ENCODE peak calls at places on chromosomes 13 and 19, in seven cellular contexts. H, F, V, L, R, B and P are unnamed samples.

GRCh38 chr19:15836345-15836594 is 20.8 kb upstream of the OR10H1 start:
- DNase-seq in B (no peak), V (no peak), L (no peak), F (no peak), H (no peak), R (no peak), P (no peak)

GRCh38 chr13:106917673-106918652 is 350.0 kb upstream of the ARGLU1 start:
- DNase-seq in R (peak), L (peak), B (peak), V (peak), H (peak), F (peak), P (peak)

GRCh38 chr13:109567315-109567714 is 219.1 kb downstream of the IRS2 start:
- DNase-seq in L (no peak), R (no peak), H (no peak), B (no peak), V (no peak), F (no peak), P (no peak)

GRCh38 chr19:1183543-1184172 is 9.6 kb upstream of the SBNO2 start:
- DNase-seq in R (peak), V (peak), H (no peak), B (peak), L (no peak), F (peak), P (no peak)

GRCh38 chr13:95325485-95325884 is 24.2 kb upstream of the ABCC4 start:
- DNase-seq in L (no peak), V (no peak), F (no peak), R (no peak), B (no peak), H (no peak), P (no peak)

GRCh38 chr19:2797280-2797679 is 12.0 kb downstream of the THOP1 start:
- DNase-seq in V (no peak), R (no peak), F (no peak), L (no peak), H (no peak), B (no peak), P (no peak)

GRCh38 chr19:31537136-31537535 is 187.9 kb upstream of the TSHZ3 start:
- DNase-seq in B (no peak), R (no peak), F (no peak), L (no peak), V (no peak), H (no peak), P (no peak)

GRCh38 chr19:6213696-6214585 is 65.8 kb downstream of the MLLT1 start:
- DNase-seq in R (no peak), L (no peak), B (no peak), F (no peak), V (no peak), H (no peak), P (peak)

GRCh38 chr19:14775855-14776254 is 2.5 kb downstream of the ADGRE2 start:
- DNase-seq in H (no peak), B (peak), R (no peak), L (peak), F (peak), V (no peak), P (no peak)

GRCh38 chr19:2691951-2692350 is 10.5 kb downstream of the GNG7 start:
- DNase-seq in L (no peak), R (no peak), H (no peak), F (no peak), V (no peak), B (no peak), P (no peak)

GRCh38 chr13:98746968-98747367 is 5.5 kb downstream of the SLC15A1 start:
- DNase-seq in B (no peak), L (no peak), V (no peak), R (no peak), F (no peak), H (no peak), P (no peak)

GRCh38 chr13:96223231-96223630 is 133.3 kb downstream of the HS6ST3 start:
- DNase-seq in L (no peak), B (no peak), F (no peak), V (no peak), H (no peak), R (no peak), P (no peak)

GRCh38 chr19:5439452-5439851 is 15.8 kb upstream of the ZNRF4 start:
- DNase-seq in H (no peak), F (no peak), L (no peak), B (no peak), V (no peak), R (no peak), P (no peak)

GRCh38 chr19:40739871-40740703 is 10.2 kb downstream of the ACTMAP start:
- DNase-seq in R (no peak), B (no peak), F (no peak), H (no peak), V (no peak), L (no peak), P (no peak)
- TF ChIP-seq POLR2A in R (no peak), B (no peak), F (no peak), H (no peak), V (no peak), L (no peak), P (no peak)

GRCh38 chr13:52650731-52651130 is 1.9 kb upstream of the SUGT1 start:
- DNase-seq in V (no peak), L (no peak), B (no peak), F (no peak), R (no peak), H (no peak), P (no peak)

GRCh38 chr13:52646967-52647366 is 4.7 kb downstream of the HNRNPA1L2 start:
- DNase-seq in F (no peak), B (no peak), R (no peak), L (no peak), V (no peak), H (no peak), P (no peak)

GRCh38 chr13:52652980-52653303 is 306 bp downstream of the SUGT1 start:
- DNase-seq in B (no peak), F (no peak), L (no peak), V (no peak), R (no peak), H (no peak), P (peak)

GRCh38 chr13:52651880-52652169 is 811 bp upstream of the SUGT1 start:
- DNase-seq in R (no peak), F (no peak), B (no peak), H (no peak), V (no peak), L (no peak), P (no peak)

GRCh38 chr13:52652170-52652979 is at the start of gene SUGT1:
- DNase-seq in L (peak), R (peak), B (peak), H (peak), F (peak), V (peak), P (peak)
- TF ChIP-seq POLR2A in L (peak), R (no peak), B (peak), H (peak), F (no peak), V (peak), P (peak)

GRCh38 chr19:54189668-54190502 is 505 bp upstream of the MBOAT7 start:
- DNase-seq in H (peak), F (peak), V (peak), B (peak), R (peak), L (peak), P (peak)
- TF ChIP-seq POLR2A in H (peak), F (no peak), V (peak), B (no peak), R (peak), L (peak), P (peak)

DNA sequence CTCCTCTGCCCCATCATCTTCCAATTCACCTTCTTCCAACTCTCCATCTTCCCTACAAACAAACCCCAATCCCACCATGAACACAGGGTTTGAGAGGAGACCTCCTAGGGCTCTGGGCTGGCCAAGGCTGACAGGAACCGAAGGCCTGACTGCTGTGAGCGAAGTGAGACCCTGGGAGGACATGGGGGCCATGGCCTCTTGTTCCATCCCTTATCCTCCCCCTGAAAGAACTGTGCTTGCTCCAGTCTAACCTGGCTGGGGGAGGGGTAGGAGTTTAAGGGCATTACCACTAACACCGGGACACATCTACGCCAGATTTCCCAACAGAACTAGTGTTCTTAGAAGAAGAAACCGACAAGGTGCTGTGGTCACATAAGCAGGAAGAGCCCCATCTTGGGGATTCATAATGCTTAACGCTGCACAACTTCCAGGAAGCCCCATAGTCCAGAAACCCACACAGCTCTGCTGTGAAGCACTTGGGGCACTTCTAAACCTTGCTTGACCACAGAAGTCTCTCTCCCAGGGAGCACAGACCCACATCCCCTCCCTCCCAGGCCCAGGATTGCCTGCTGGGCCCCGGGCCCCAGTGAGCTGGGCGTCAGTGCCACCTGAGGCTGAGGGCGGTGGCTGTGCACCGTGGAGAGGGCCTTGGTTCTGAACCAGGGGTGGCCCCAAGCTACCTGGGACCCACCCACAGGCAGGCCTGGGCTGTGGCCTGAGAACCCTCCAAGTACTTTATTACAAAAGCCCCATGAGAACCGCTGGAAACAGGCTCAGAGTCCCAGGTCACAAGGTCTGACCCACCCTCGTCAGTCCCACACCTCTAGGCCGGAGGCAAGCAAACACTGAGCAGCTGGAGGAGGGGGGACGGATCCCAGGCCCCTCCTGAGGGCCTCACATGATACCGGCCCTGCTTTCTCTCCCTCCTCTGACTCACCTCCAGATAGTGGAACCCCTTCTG is 18.7 kb downstream of the ZC3H4 start:
- DNase-seq in V (peak), B (peak), L (peak), R (no peak), H (no peak), F (peak), P (no peak)
- TF ChIP-seq POLR2A in V (peak), B (no peak), L (peak), R (no peak), H (no peak), F (no peak), P (no peak)

DNA sequence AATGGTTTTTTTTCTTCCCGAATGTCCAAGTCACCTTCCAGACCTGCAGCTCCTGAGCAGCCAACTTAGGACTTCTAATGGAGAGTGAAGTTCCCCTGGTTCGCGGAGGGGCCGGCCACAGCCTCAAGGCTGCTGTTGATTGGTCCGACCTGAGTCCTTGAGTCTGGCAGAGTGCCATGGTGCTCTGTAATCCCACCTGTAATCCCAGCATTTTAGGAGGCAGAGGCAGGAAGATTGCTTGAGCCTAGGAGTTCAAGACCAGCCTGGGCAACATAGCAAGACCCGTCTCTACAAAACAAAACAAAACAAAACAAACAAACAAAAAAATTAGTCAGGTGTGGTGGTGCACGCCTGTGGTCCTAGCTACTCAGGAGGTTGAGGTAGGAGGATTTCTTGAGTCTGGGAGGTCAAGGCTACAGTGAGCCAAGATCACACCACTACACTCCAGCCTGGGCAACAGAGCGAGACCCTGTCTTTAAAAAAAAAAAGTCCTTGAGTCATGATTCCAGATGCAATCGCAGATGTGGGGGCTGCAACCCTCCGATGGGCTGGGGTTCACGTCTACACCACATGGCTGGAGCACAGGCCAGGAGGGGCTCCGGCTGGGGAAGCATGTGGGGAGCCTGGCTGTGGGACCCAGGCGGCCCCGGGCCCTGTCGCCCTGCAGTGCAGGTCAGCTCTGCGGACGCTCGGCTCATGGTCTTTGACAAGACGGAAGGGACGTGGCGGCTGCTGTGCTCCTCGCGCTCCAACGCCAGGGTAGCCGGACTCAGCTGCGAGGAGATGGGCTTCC is 17.7 kb downstream of the HPN start:
- DNase-seq in L (no peak), V (no peak), B (no peak), H (no peak), F (no peak), R (no peak), P (no peak)
- TF ChIP-seq POLR2A in L (no peak), V (no peak), B (no peak), H (no peak), F (no peak), R (no peak), P (no peak)

DNA sequence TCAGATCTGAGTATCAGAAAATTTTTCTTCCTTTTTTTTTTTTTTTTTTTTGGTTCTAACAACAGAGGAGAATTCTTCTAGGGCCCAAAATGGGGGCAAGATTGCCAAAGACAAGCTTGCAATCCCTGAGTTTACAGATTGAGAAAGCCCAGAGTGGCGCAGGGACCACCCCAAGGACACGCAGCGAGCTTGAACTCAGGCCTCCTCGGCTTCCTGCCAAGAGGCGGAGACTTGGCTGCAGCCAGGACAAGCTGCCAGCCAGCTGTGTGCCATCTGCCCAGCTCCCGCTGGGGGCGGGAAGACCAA is 508 bp upstream of the MRPL34 start:
- DNase-seq in F (no peak), H (no peak), R (no peak), V (no peak), B (no peak), L (no peak), P (no peak)
- TF ChIP-seq POLR2A in F (no peak), H (no peak), R (no peak), V (no peak), B (no peak), L (no peak), P (no peak)